ENCODE peak calls at places on chromosomes 6 and 20, in nine cellular contexts. V is A549, C is ovary, I is transverse colon, Z is tibial nerve, M is H1, A is stomach, H is HepG2, L is upper lobe of left lung. X is an unnamed sample.

GRCh38 chr6:118649918-118650499 is 1.4 kb downstream of the CEP85L start:
- DNase-seq in V (no peak), C (no peak), I (no peak), Z (no peak), M (no peak), A (no peak), H (no peak), L (no peak), X (no peak)

GRCh38 chr6:111159628-111160027 is 72.3 kb downstream of the SLC16A10 start:
- DNase-seq in V (no peak), C (no peak), I (no peak), Z (no peak), M (no peak), A (no peak), H (no peak), L (no peak), X (no peak)

GRCh38 chr6:42571611-42572342 is 7.9 kb downstream of the UBR2 start:
- DNase-seq in V (no peak), C (no peak), I (no peak), Z (no peak), M (no peak), A (no peak), H (no peak), L (no peak), X (no peak)

GRCh38 chr20:22282696-22283095 is 301.7 kb downstream of the FOXA2 start:
- DNase-seq in V (no peak), C (no peak), I (no peak), Z (no peak), M (no peak), A (no peak), H (no peak), L (no peak), X (no peak)

GRCh38 chr20:38029453-38029852 is 3.8 kb downstream of the TTI1 start:
- DNase-seq in V (no peak), C (no peak), I (no peak), Z (no peak), M (no peak), A (no peak), H (no peak), L (no peak), X (no peak)

GRCh38 chr20:44171775-44172571 is 15.0 kb downstream of the JPH2 start:
- DNase-seq in V (no peak), C (no peak), I (no peak), Z (no peak), M (no peak), A (no peak), H (no peak), L (no peak), X (peak)

GRCh38 chr20:39048000-39048696 is 86.0 kb downstream of the DHX35 start:
- DNase-seq in V (peak), C (peak), I (peak), Z (peak), M (peak), A (peak), H (peak), L (peak), X (peak)

GRCh38 chr6:134138226-134138975 is 86.0 kb upstream of the SLC2A12 start:
- DNase-seq in V (no peak), C (no peak), I (no peak), Z (no peak), M (no peak), A (no peak), H (no peak), L (no peak), X (no peak)

GRCh38 chr20:62804632-62805364 is at the start of gene OGFR:
- DNase-seq in V (no peak), C (peak), I (peak), Z (peak), M (no peak), A (peak), H (no peak), L (peak), X (peak)

GRCh38 chr6:9307786-9308185 is 872.4 kb upstream of the SLC35B3 start:
- DNase-seq in V (no peak), C (no peak), I (no peak), Z (no peak), M (no peak), A (no peak), H (no peak), L (no peak), X (no peak)

GRCh38 chr20:62704341-62704948 is 4.2 kb upstream of the NTSR1 start:
- DNase-seq in V (peak), C (peak), I (peak), Z (peak), M (no peak), A (peak), H (peak), L (peak), X (peak)

GRCh38 chr20:23167436-23167835 is 81.3 kb upstream of the CD93 start:
- DNase-seq in V (no peak), C (no peak), I (no peak), Z (no peak), M (no peak), A (no peak), H (no peak), L (no peak), X (no peak)

GRCh38 chr6:33419580-33420492 is at the start of gene SYNGAP1:
- DNase-seq in V (no peak), C (peak), I (peak), Z (peak), M (no peak), A (no peak), H (no peak), L (no peak), X (peak)

GRCh38 chr20:19419420-19419819 is 207.0 kb downstream of the SLC24A3 start:
- DNase-seq in V (no peak), C (no peak), I (no peak), Z (no peak), M (no peak), A (no peak), H (no peak), L (no peak), X (no peak)

GRCh38 chr6:167476844-167477595 is 152.1 kb downstream of the TTLL2 start:
- DNase-seq in V (no peak), C (no peak), I (no peak), Z (no peak), M (no peak), A (no peak), H (no peak), L (no peak), X (no peak)

GRCh38 chr20:56663660-56664059 is 34.6 kb downstream of the TFAP2C start:
- DNase-seq in V (no peak), C (no peak), I (no peak), Z (no peak), M (no peak), A (no peak), H (no peak), L (no peak), X (no peak)

GRCh38 chr6:149088361-149088760 is 229.2 kb upstream of the TAB2 start:
- DNase-seq in V (no peak), C (no peak), I (no peak), Z (no peak), M (no peak), A (no peak), H (no peak), L (no peak), X (no peak)

GRCh38 chr6:132132911-132133639 is 181.9 kb upstream of the CCN2 start:
- DNase-seq in V (no peak), C (no peak), I (no peak), Z (no peak), M (no peak), A (no peak), H (no peak), L (no peak), X (no peak)

GRCh38 chr6:4774296-4774695 is 1.9 kb upstream of the CDYL start:
- DNase-seq in V (no peak), C (no peak), I (no peak), Z (no peak), M (no peak), A (no peak), H (no peak), L (no peak), X (no peak)

GRCh38 chr6:132167966-132168365 is 216.8 kb upstream of the CCN2 start:
- DNase-seq in V (no peak), C (no peak), I (no peak), Z (no peak), M (no peak), A (no peak), H (peak), L (no peak), X (no peak)

GRCh38 chr6:30450908-30451818 is 38.1 kb upstream of the HLA-E start:
- DNase-seq in V (no peak), C (peak), I (peak), Z (no peak), M (no peak), A (peak), H (peak), L (peak), X (peak)

GRCh38 chr20:37270586-37271420 is 9.2 kb upstream of the GHRH start:
- DNase-seq in V (no peak), C (no peak), I (no peak), Z (no peak), M (no peak), A (no peak), H (peak), L (peak), X (no peak)

GRCh38 chr20:63982937-63983336 is 2.0 kb downstream of the PRPF6 start:
- DNase-seq in V (no peak), C (no peak), I (no peak), Z (no peak), M (no peak), A (no peak), H (no peak), L (no peak), X (no peak)
- TF ChIP-seq EP300 in V (no peak), C (no peak), I (no peak), Z (no peak), M (no peak), A (no peak), H (no peak), L (no peak), X (no peak)

GRCh38 chr6:35474129-35474977 is 6.2 kb downstream of the RPL10A start:
- DNase-seq in V (no peak), C (no peak), I (no peak), Z (no peak), M (no peak), A (no peak), H (no peak), L (no peak), X (no peak)
- TF ChIP-seq POLR2A in V (no peak), C (no peak), I (no peak), Z (no peak), M (peak), A (no peak), H (peak), L (no peak), X (no peak)

GRCh38 chr6:129432738-129433137 is 277.2 kb downstream of the ARHGAP18 start:
- DNase-seq in V (peak), C (no peak), I (no peak), Z (no peak), M (no peak), A (no peak), H (peak), L (no peak), X (no peak)
- TF ChIP-seq CTCF in V (no peak), C (no peak), I (no peak), Z (no peak), M (no peak), A (no peak), H (peak), L (no peak), X (no peak)

DNA sequence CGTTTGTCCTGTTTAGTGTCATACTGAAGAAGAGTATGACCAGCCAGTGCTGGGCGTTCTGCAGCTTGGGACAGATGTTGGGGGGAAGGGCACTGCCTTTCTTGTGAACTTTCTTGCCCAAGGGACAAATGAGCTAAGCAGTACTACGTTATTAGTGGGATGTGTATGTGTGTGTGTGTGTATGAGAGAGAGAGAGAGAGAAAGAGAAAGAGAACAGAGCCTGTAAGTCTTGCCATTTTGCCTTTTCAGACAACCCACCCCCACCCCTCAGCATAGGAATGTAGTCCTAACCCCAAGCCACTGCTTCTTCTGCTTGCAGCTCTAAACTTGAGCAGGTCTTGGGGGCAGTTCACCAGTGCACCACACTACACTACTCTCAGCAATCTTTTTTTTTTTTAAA is 45.5 kb downstream of the E2F3 start:
- DNase-seq in V (no peak), C (no peak), I (no peak), Z (peak), M (no peak), A (no peak), H (no peak), L (no peak), X (no peak)
- TF ChIP-seq EP300 in V (no peak), C (no peak), I (no peak), Z (no peak), M (no peak), A (no peak), H (no peak), L (no peak), X (no peak)

DNA sequence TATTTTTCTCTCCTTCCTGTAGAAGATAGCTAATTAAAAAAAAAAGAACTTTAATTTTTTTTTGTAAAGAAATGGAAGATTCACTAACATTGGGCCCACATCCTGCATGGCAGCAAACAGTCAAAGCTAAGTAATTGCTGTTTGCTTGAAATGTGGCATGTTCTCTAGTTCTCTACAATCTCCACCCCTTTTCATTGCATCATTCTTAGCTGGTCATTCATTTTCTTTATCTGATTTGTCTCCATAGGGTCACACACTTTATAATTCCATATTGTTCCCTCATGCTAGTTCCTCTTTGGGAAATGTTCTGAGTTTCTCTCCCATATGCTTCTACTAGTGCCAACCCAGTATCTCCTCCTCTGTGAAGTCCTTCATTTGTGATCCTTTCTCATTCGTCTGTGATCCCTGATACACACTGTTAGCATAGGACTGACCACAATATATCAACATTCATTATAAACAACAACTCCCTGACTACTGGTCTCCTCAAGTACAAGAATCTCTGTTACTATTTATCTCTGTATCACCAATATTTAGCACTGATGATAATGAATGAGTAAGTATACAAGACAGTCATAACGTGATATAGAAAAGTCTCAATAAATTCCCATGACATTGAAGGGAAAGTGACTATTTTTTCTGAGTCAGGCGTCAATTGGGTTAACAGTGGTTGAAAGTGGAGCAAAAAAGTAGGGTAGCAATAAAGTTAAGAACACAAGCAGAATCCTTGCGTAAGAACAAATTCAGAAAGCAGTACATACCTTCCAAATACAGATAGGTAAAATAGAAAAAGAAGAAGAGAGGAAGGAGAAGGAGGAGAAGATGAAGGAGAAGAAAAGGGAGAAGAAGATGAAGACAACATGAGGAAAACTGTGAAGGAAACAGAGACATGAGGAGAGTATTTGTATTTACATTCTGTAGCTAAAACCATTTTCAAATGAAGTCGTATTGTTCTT is 33.2 kb upstream of the MYB start:
- DNase-seq in V (no peak), C (no peak), I (no peak), Z (no peak), M (no peak), A (no peak), H (no peak), L (no peak), X (no peak)
- TF ChIP-seq POLR2A in V (no peak), C (no peak), I (no peak), Z (no peak), M (no peak), A (no peak), H (no peak), L (no peak), X (no peak)

X was measured in sigmoid colon.